ENCODE peak calls at places on chromosomes 6 and 20, in six cellular contexts. One of them, this sample, is unnamed.

GRCh38 chr6:153511896-153512496 is 380.9 kb upstream of the RGS17 start:
- DNase-seq in neural progenitor cell: peak; percentile 41
- DNase-seq in left ventricle myocardium superior: no peak
- DNase-seq in stimulated activated CD4-positive, alpha-beta T cell treated with anti-CD3 and anti-CD28 coated beads, Interleukin-12 subunit alpha, Interleukin-12 subunit beta, amount 100 ng/mL, for 4 hours: no peak
- DNase-seq in cardiac muscle cell: peak; percentile 49
- DNase-seq in activated gamma-delta T cell treated with Interleukin-2 at 50 U/mL for 16 hours: no peak
- DNase-seq in this sample: peak; percentile 1

GRCh38 chr6:36114798-36115408 is 15.4 kb upstream of the MAPK13 start:
- DNase-seq in neural progenitor cell: no peak
- DNase-seq in left ventricle myocardium superior: no peak
- DNase-seq in stimulated activated CD4-positive, alpha-beta T cell treated with anti-CD3 and anti-CD28 coated beads, Interleukin-12 subunit alpha, Interleukin-12 subunit beta, amount 100 ng/mL, for 4 hours: no peak
- DNase-seq in cardiac muscle cell: no peak
- DNase-seq in activated gamma-delta T cell treated with Interleukin-2 at 50 U/mL for 16 hours: no peak
- DNase-seq in this sample: no peak

GRCh38 chr20:61835301-61835700 is 230.4 kb downstream of the TAF4 start:
- DNase-seq in neural progenitor cell: no peak
- DNase-seq in left ventricle myocardium superior: peak; percentile 6
- DNase-seq in stimulated activated CD4-positive, alpha-beta T cell treated with anti-CD3 and anti-CD28 coated beads, Interleukin-12 subunit alpha, Interleukin-12 subunit beta, amount 100 ng/mL, for 4 hours: no peak
- DNase-seq in cardiac muscle cell: no peak
- DNase-seq in activated gamma-delta T cell treated with Interleukin-2 at 50 U/mL for 16 hours: no peak
- DNase-seq in this sample: no peak

GRCh38 chr6:41426888-41427641 is 91.7 kb downstream of the NCR2 start:
- DNase-seq in neural progenitor cell: peak; percentile 38
- DNase-seq in left ventricle myocardium superior: no peak
- DNase-seq in stimulated activated CD4-positive, alpha-beta T cell treated with anti-CD3 and anti-CD28 coated beads, Interleukin-12 subunit alpha, Interleukin-12 subunit beta, amount 100 ng/mL, for 4 hours: no peak
- DNase-seq in cardiac muscle cell: no peak
- DNase-seq in activated gamma-delta T cell treated with Interleukin-2 at 50 U/mL for 16 hours: no peak
- DNase-seq in this sample: no peak

GRCh38 chr20:20731945-20732296 is 19.5 kb upstream of the RALGAPA2 start:
- DNase-seq in neural progenitor cell: no peak
- DNase-seq in left ventricle myocardium superior: no peak
- DNase-seq in stimulated activated CD4-positive, alpha-beta T cell treated with anti-CD3 and anti-CD28 coated beads, Interleukin-12 subunit alpha, Interleukin-12 subunit beta, amount 100 ng/mL, for 4 hours: no peak
- DNase-seq in cardiac muscle cell: peak; percentile 50
- DNase-seq in activated gamma-delta T cell treated with Interleukin-2 at 50 U/mL for 16 hours: no peak
- DNase-seq in this sample: no peak

GRCh38 chr20:3374296-3374695 is 33.2 kb downstream of the DNAAF9 start:
- DNase-seq in neural progenitor cell: no peak
- DNase-seq in left ventricle myocardium superior: no peak
- DNase-seq in stimulated activated CD4-positive, alpha-beta T cell treated with anti-CD3 and anti-CD28 coated beads, Interleukin-12 subunit alpha, Interleukin-12 subunit beta, amount 100 ng/mL, for 4 hours: no peak
- DNase-seq in cardiac muscle cell: no peak
- DNase-seq in activated gamma-delta T cell treated with Interleukin-2 at 50 U/mL for 16 hours: no peak
- DNase-seq in this sample: no peak

GRCh38 chr6:43948527-43949450 is 178.5 kb downstream of the MRPL14 start:
- DNase-seq in neural progenitor cell: no peak
- DNase-seq in left ventricle myocardium superior: no peak
- DNase-seq in stimulated activated CD4-positive, alpha-beta T cell treated with anti-CD3 and anti-CD28 coated beads, Interleukin-12 subunit alpha, Interleukin-12 subunit beta, amount 100 ng/mL, for 4 hours: no peak
- DNase-seq in cardiac muscle cell: peak; percentile 84
- DNase-seq in activated gamma-delta T cell treated with Interleukin-2 at 50 U/mL for 16 hours: no peak
- DNase-seq in this sample: no peak

GRCh38 chr20:16771204-16771603 is 23.0 kb downstream of the OTOR start:
- DNase-seq in neural progenitor cell: no peak
- DNase-seq in left ventricle myocardium superior: no peak
- DNase-seq in stimulated activated CD4-positive, alpha-beta T cell treated with anti-CD3 and anti-CD28 coated beads, Interleukin-12 subunit alpha, Interleukin-12 subunit beta, amount 100 ng/mL, for 4 hours: no peak
- DNase-seq in cardiac muscle cell: no peak
- DNase-seq in activated gamma-delta T cell treated with Interleukin-2 at 50 U/mL for 16 hours: no peak
- DNase-seq in this sample: no peak

GRCh38 chr20:32113861-32114260 is 4.3 kb downstream of the TM9SF4 start:
- DNase-seq in neural progenitor cell: no peak
- DNase-seq in left ventricle myocardium superior: no peak
- DNase-seq in stimulated activated CD4-positive, alpha-beta T cell treated with anti-CD3 and anti-CD28 coated beads, Interleukin-12 subunit alpha, Interleukin-12 subunit beta, amount 100 ng/mL, for 4 hours: no peak
- DNase-seq in cardiac muscle cell: no peak
- DNase-seq in activated gamma-delta T cell treated with Interleukin-2 at 50 U/mL for 16 hours: no peak
- DNase-seq in this sample: no peak

GRCh38 chr20:60102665-60103210 is 144.5 kb downstream of the CDH26 start:
- DNase-seq in neural progenitor cell: no peak
- DNase-seq in left ventricle myocardium superior: no peak
- DNase-seq in stimulated activated CD4-positive, alpha-beta T cell treated with anti-CD3 and anti-CD28 coated beads, Interleukin-12 subunit alpha, Interleukin-12 subunit beta, amount 100 ng/mL, for 4 hours: no peak
- DNase-seq in cardiac muscle cell: no peak
- DNase-seq in activated gamma-delta T cell treated with Interleukin-2 at 50 U/mL for 16 hours: no peak
- DNase-seq in this sample: no peak

GRCh38 chr20:19078448-19079373 is 133.7 kb upstream of the SLC24A3 start:
- DNase-seq in neural progenitor cell: no peak
- DNase-seq in left ventricle myocardium superior: no peak
- DNase-seq in stimulated activated CD4-positive, alpha-beta T cell treated with anti-CD3 and anti-CD28 coated beads, Interleukin-12 subunit alpha, Interleukin-12 subunit beta, amount 100 ng/mL, for 4 hours: no peak
- DNase-seq in cardiac muscle cell: no peak
- DNase-seq in activated gamma-delta T cell treated with Interleukin-2 at 50 U/mL for 16 hours: no peak
- DNase-seq in this sample: no peak